ENCODE peak calls at places on chromosomes 5 and 9, in nine cellular contexts. I is activated CD4-positive, alpha-beta T cell treated with anti-CD3 and anti-CD28 coated beads, Interleukin-2, amount 50 U/mL, for 1 hour; K is activated gamma-delta T cell treated with anti-CD3 and anti-CD28 coated beads, Interleukin-2, amount 50 U/mL, for 16 hours; U is right cardiac atrium; M is iris pigment epithelial cell; G is T follicular helper cell; S is NCI-H446; A is GM04504; R is ureter. X is an unnamed sample.

GRCh38 chr5:13601152-13601551 is 343.3 kb downstream of the DNAH5 start:
- DNase-seq in I (no peak), K (no peak), U (no peak), M (peak), G (no peak), S (no peak), A (peak), R (no peak), X (no peak)

GRCh38 chr5:97231025-97231636 is 48.1 kb upstream of the RIOK2 start:
- DNase-seq in I (no peak), K (no peak), U (no peak), M (peak), G (no peak), S (peak), A (peak), R (no peak), X (peak)

GRCh38 chr9:132147331-132147730 is 14.5 kb upstream of the NTNG2 start:
- DNase-seq in I (no peak), K (no peak), U (no peak), M (no peak), G (no peak), S (no peak), A (no peak), R (no peak), X (no peak)

GRCh38 chr9:109036744-109037680 is 23.7 kb upstream of the CTNNAL1 start:
- DNase-seq in I (no peak), K (no peak), U (no peak), M (no peak), G (no peak), S (no peak), A (no peak), R (no peak), X (no peak)

GRCh38 chr9:19161257-19162025 is 34.1 kb upstream of the PLIN2 start:
- DNase-seq in I (peak), K (peak), U (no peak), M (peak), G (peak), S (no peak), A (peak), R (peak), X (peak)

GRCh38 chr5:175687231-175687701 is 29.4 kb downstream of the HRH2 start:
- DNase-seq in I (no peak), K (no peak), U (peak), M (no peak), G (no peak), S (no peak), A (no peak), R (peak), X (no peak)

GRCh38 chr9:14373726-14374125 is 59.8 kb upstream of the NFIB start:
- DNase-seq in I (no peak), K (no peak), U (no peak), M (peak), G (no peak), S (no peak), A (no peak), R (no peak), X (no peak)

GRCh38 chr5:1909346-1909985 is 26.7 kb upstream of the IRX4 start:
- DNase-seq in I (no peak), K (no peak), U (no peak), M (no peak), G (no peak), S (no peak), A (no peak), R (no peak), X (no peak)

GRCh38 chr9:112489876-112490661 is 3.4 kb downstream of the KIAA1958 start:
- DNase-seq in I (no peak), K (no peak), U (no peak), M (no peak), G (no peak), S (no peak), A (no peak), R (no peak), X (no peak)

GRCh38 chr9:108618906-108619550 is 236.8 kb downstream of the ACTL7B start:
- DNase-seq in I (no peak), K (no peak), U (no peak), M (peak), G (no peak), S (no peak), A (no peak), R (no peak), X (no peak)

GRCh38 chr5:90381213-90381929 is 28.2 kb downstream of the CETN3 start:
- DNase-seq in I (no peak), K (no peak), U (no peak), M (no peak), G (no peak), S (no peak), A (no peak), R (no peak), X (no peak)

GRCh38 chr9:124835026-124835501 is 18.2 kb upstream of the WDR38 start:
- DNase-seq in I (no peak), K (no peak), U (peak), M (peak), G (no peak), S (no peak), A (no peak), R (peak), X (no peak)

GRCh38 chr9:121439711-121440110 is 59.9 kb downstream of the GGTA1 start:
- DNase-seq in I (no peak), K (no peak), U (no peak), M (no peak), G (no peak), S (no peak), A (no peak), R (no peak), X (no peak)

GRCh38 chr9:110820378-110820777 is 151.8 kb downstream of the MUSK start:
- DNase-seq in I (no peak), K (no peak), U (peak), M (no peak), G (no peak), S (no peak), A (no peak), R (no peak), X (no peak)

GRCh38 chr5:5885782-5886181 is 463.3 kb downstream of the ICE1 start:
- DNase-seq in I (no peak), K (no peak), U (no peak), M (no peak), G (no peak), S (no peak), A (no peak), R (no peak), X (no peak)

GRCh38 chr9:111501648-111502047 is 17.5 kb upstream of the ECPAS start:
- DNase-seq in I (no peak), K (no peak), U (no peak), M (no peak), G (no peak), S (no peak), A (no peak), R (no peak), X (no peak)

GRCh38 chr9:129206921-129207320 is 28.9 kb upstream of the IER5L start:
- DNase-seq in I (no peak), K (no peak), U (no peak), M (no peak), G (no peak), S (no peak), A (no peak), R (no peak), X (peak)

GRCh38 chr5:174064171-174064570 is 18.7 kb downstream of the NSG2 start:
- DNase-seq in I (no peak), K (no peak), U (no peak), M (no peak), G (no peak), S (no peak), A (no peak), R (no peak), X (no peak)

GRCh38 chr9:83992407-83992806 is 11.8 kb downstream of the RMI1 start:
- DNase-seq in I (no peak), K (no peak), U (no peak), M (peak), G (no peak), S (no peak), A (no peak), R (no peak), X (no peak)

GRCh38 chr5:158858746-158859145 is 241.0 kb downstream of the EBF1 start:
- DNase-seq in I (no peak), K (no peak), U (no peak), M (no peak), G (no peak), S (no peak), A (no peak), R (no peak), X (no peak)

GRCh38 chr5:151126199-151126645 is 31.4 kb downstream of the ANXA6 start:
- DNase-seq in I (peak), K (peak), U (peak), M (peak), G (peak), S (no peak), A (peak), R (peak), X (peak)

GRCh38 chr9:135809166-135809565 is 98.2 kb downstream of the CAMSAP1 start:
- DNase-seq in I (no peak), K (no peak), U (no peak), M (no peak), G (no peak), S (no peak), A (peak), R (no peak), X (no peak)

GRCh38 chr5:179435731-179436315 is 90.6 kb upstream of the ADAMTS2 start:
- DNase-seq in I (no peak), K (no peak), U (peak), M (no peak), G (no peak), S (no peak), A (no peak), R (no peak), X (no peak)

GRCh38 chr5:2032432-2032831 is 149.7 kb upstream of the IRX4 start:
- DNase-seq in I (no peak), K (no peak), U (no peak), M (no peak), G (no peak), S (no peak), A (no peak), R (no peak), X (no peak)

GRCh38 chr9:71830131-71830530 is 61.8 kb upstream of the CEMIP2 start:
- DNase-seq in I (no peak), K (no peak), U (no peak), M (no peak), G (no peak), S (no peak), A (no peak), R (no peak), X (no peak)

GRCh38 chr9:119289740-119290139 is 79.5 kb downstream of the BRINP1 start:
- DNase-seq in I (no peak), K (no peak), U (no peak), M (peak), G (no peak), S (peak), A (peak), R (peak), X (no peak)